ENCODE peak calls at places on chromosome 20, in nine cellular contexts. N is transverse colon, G is spleen, Z is A549, T is endothelial cell of umbilical vein, D is K562, X is breast epithelium, P is heart left ventricle, F is ovary. R is an unnamed sample.

GRCh38 chr20:58028123-58028522 is 200.3 kb downstream of the ANKRD60 start:
- DNase-seq in N (peak), G (peak), Z (no peak), T (no peak), D (peak), X (no peak), P (no peak), F (no peak), R (no peak)

GRCh38 chr20:18005170-18005989 is 36.6 kb downstream of the MGME1 start:
- DNase-seq in N (peak), G (peak), Z (no peak), T (no peak), D (no peak), X (no peak), P (no peak), F (no peak), R (no peak)

GRCh38 chr20:29876911-29877285 is 1380.6 kb upstream of the DEFB115 start:
- DNase-seq in N (peak), G (peak), Z (no peak), T (no peak), D (no peak), X (peak), P (peak), F (no peak), R (no peak)

GRCh38 chr20:37729909-37730308 is 36.1 kb downstream of the CTNNBL1 start:
- DNase-seq in N (no peak), G (no peak), Z (no peak), T (no peak), D (no peak), X (no peak), P (no peak), F (no peak), R (no peak)

GRCh38 chr20:57467742-57468141 is 57.2 kb downstream of the CTCFL start:
- DNase-seq in N (no peak), G (peak), Z (no peak), T (no peak), D (no peak), X (no peak), P (peak), F (no peak), R (no peak)

GRCh38 chr20:13101701-13102100 is 92.9 kb downstream of the SPTLC3 start:
- DNase-seq in N (no peak), G (no peak), Z (no peak), T (no peak), D (no peak), X (no peak), P (no peak), F (no peak), R (no peak)

GRCh38 chr20:21360686-21361085 is 36.6 kb downstream of the NKX2-4 start:
- DNase-seq in N (no peak), G (no peak), Z (no peak), T (peak), D (no peak), X (no peak), P (no peak), F (no peak), R (no peak)

GRCh38 chr20:24762371-24762770 is 186.7 kb upstream of the CST7 start:
- DNase-seq in N (no peak), G (peak), Z (no peak), T (no peak), D (no peak), X (no peak), P (no peak), F (no peak), R (no peak)

GRCh38 chr20:37686762-37687477 is 6.9 kb upstream of the CTNNBL1 start:
- DNase-seq in N (no peak), G (no peak), Z (no peak), T (no peak), D (no peak), X (no peak), P (no peak), F (no peak), R (no peak)

GRCh38 chr20:50242863-50243609 is 52.4 kb downstream of the CEBPB start:
- DNase-seq in N (peak), G (no peak), Z (no peak), T (no peak), D (no peak), X (peak), P (no peak), F (no peak), R (no peak)

GRCh38 chr20:38109657-38110524 is 55.2 kb downstream of the TGM2 start:
- DNase-seq in N (peak), G (no peak), Z (peak), T (peak), D (peak), X (no peak), P (peak), F (no peak), R (peak)

GRCh38 chr20:13525225-13525940 is 113.3 kb downstream of the TASP1 start:
- DNase-seq in N (no peak), G (no peak), Z (peak), T (peak), D (no peak), X (no peak), P (no peak), F (no peak), R (no peak)

GRCh38 chr20:19888269-19888669 is 128.9 kb upstream of the NAA20 start:
- DNase-seq in N (peak), G (no peak), Z (no peak), T (peak), D (no peak), X (no peak), P (no peak), F (no peak), R (peak)

GRCh38 chr20:35248641-35249475 is 22.4 kb downstream of the MMP24 start:
- DNase-seq in N (no peak), G (no peak), Z (no peak), T (no peak), D (no peak), X (no peak), P (no peak), F (no peak), R (no peak)

GRCh38 chr20:11210611-11211010 is 536.8 kb upstream of the JAG1 start:
- DNase-seq in N (no peak), G (no peak), Z (no peak), T (no peak), D (no peak), X (no peak), P (no peak), F (no peak), R (no peak)

GRCh38 chr20:14526891-14527290 is 189.5 kb upstream of the FLRT3 start:
- DNase-seq in N (no peak), G (no peak), Z (no peak), T (no peak), D (no peak), X (no peak), P (no peak), F (no peak), R (no peak)

GRCh38 chr20:5184684-5185083 is 57.9 kb downstream of the CDS2 start:
- DNase-seq in N (no peak), G (no peak), Z (no peak), T (no peak), D (no peak), X (no peak), P (no peak), F (no peak), R (no peak)

GRCh38 chr20:47334022-47334551 is 22.4 kb downstream of the ZMYND8 start:
- DNase-seq in N (peak), G (no peak), Z (peak), T (peak), D (no peak), X (no peak), P (no peak), F (no peak), R (peak)

GRCh38 chr20:32574296-32575226 is 10.6 kb downstream of the NOL4L start:
- DNase-seq in N (no peak), G (no peak), Z (peak), T (peak), D (peak), X (no peak), P (no peak), F (no peak), R (no peak)

GRCh38 chr20:9955646-9956045 is 79.1 kb upstream of the ANKEF1 start:
- DNase-seq in N (no peak), G (no peak), Z (peak), T (peak), D (no peak), X (no peak), P (no peak), F (no peak), R (no peak)

GRCh38 chr20:1819311-1820136 is 75.7 kb upstream of the SIRPA start:
- DNase-seq in N (peak), G (no peak), Z (no peak), T (no peak), D (no peak), X (no peak), P (no peak), F (no peak), R (no peak)

GRCh38 chr20:56630506-56631317 is 1.6 kb downstream of the TFAP2C start:
- DNase-seq in N (no peak), G (no peak), Z (peak), T (no peak), D (no peak), X (no peak), P (no peak), F (no peak), R (no peak)

GRCh38 chr20:49446808-49447207 is 35.7 kb downstream of the KCNB1 start:
- DNase-seq in N (peak), G (no peak), Z (peak), T (no peak), D (no peak), X (no peak), P (peak), F (peak), R (peak)

GRCh38 chr20:44695295-44696230 is 19.6 kb upstream of the CCN5 start:
- DNase-seq in N (no peak), G (no peak), Z (no peak), T (peak), D (no peak), X (no peak), P (no peak), F (no peak), R (no peak)

GRCh38 chr20:1569417-1569861 is 11.9 kb upstream of the SIRPD start:
- DNase-seq in N (no peak), G (peak), Z (peak), T (peak), D (peak), X (no peak), P (no peak), F (no peak), R (no peak)

GRCh38 chr20:35018578-35019371 is 63.1 kb downstream of the MYH7B start:
- DNase-seq in N (no peak), G (no peak), Z (no peak), T (no peak), D (no peak), X (no peak), P (no peak), F (no peak), R (no peak)

GRCh38 chr20:408843-409696 is 971 bp downstream of the RBCK1 start:
- DNase-seq in N (no peak), G (no peak), Z (no peak), T (peak), D (peak), X (no peak), P (no peak), F (no peak), R (no peak)
- TF ChIP-seq POLR2A in N (no peak), G (no peak), Z (no peak), T (no peak), D (no peak), X (no peak), P (no peak), F (no peak), R (no peak)

GRCh38 chr20:41160686-41161085 is 23.3 kb downstream of the PLCG1 start:
- DNase-seq in N (no peak), G (no peak), Z (no peak), T (no peak), D (no peak), X (no peak), P (no peak), F (no peak), R (no peak)
- H3K4me3 ChIP-seq in N (no peak), G (no peak), Z (no peak), T (no peak), D (no peak), X (no peak), P (no peak), F (no peak), R (no peak)

DNA sequence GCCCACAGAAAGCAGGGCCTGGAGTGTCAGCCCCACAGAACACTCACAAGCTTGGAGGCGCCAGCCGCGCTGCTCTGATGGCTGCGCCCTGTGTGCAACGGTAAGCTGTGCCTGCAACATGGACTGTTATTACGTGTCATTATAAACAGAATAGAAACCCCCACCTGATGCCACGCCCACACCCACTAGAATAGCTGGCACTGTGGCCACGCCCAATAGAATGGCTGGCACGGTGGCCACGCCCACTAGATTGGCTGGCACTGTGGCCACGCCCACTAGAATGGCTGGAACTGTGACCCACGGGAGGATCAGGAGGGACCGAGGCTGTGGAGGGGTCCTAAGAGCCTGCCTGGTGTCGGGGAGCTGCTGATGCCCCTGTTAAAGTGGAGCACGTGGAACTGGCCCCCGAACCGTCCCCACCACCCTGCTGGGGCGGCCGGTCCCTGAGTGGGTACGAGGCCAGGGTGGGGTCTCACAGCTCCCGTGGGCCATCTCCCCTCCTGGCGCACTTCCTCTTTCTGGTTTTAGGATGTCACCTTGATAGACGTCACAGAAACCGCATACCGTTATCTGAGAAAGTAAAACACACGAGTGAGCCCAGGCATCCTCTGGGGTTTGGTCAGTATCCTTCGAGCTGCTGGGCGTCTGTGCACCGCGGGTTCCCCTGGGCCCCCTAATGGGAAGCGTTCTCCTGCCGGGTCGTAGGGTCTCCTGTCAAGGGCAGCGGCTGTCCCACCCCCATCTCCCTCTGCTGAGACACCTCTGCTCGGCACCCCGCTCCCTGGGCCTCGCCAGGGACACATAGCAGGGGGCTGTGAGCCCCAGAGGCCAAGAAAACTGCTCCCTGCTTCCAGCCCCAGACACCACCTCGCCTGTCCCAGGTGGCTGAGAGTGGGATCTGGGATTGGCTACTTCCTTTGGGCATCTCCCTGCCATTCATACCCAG is 25.4 kb downstream of the SLC17A9 start:
- DNase-seq in N (peak), G (peak), Z (peak), T (no peak), D (peak), X (no peak), P (no peak), F (no peak), R (no peak)
- TF ChIP-seq POLR2A in N (no peak), G (no peak), Z (no peak), T (no peak), D (no peak), X (no peak), P (no peak), F (no peak), R (no peak)

GRCh38 chr20:62358171-62358719 is 8.9 kb downstream of the LAMA5 start:
- DNase-seq in N (no peak), G (no peak), Z (peak), T (peak), D (peak), X (no peak), P (peak), F (no peak), R (peak)

GRCh38 chr20:62356948-62357667 is 10.0 kb downstream of the LAMA5 start:
- DNase-seq in N (no peak), G (no peak), Z (peak), T (peak), D (peak), X (no peak), P (peak), F (peak), R (peak)

GRCh38 chr20:62356143-62356947 is 10.8 kb downstream of the LAMA5 start:
- DNase-seq in N (no peak), G (no peak), Z (peak), T (peak), D (no peak), X (no peak), P (peak), F (peak), R (no peak)

GRCh38 chr20:62358728-62359490 is 8.2 kb downstream of the LAMA5 start:
- DNase-seq in N (no peak), G (no peak), Z (no peak), T (no peak), D (peak), X (no peak), P (no peak), F (no peak), R (no peak)

GRCh38 chr20:62357681-62358080 is 9.4 kb downstream of the LAMA5 start:
- DNase-seq in N (no peak), G (no peak), Z (no peak), T (no peak), D (no peak), X (no peak), P (peak), F (no peak), R (no peak)
- H3K4me3 ChIP-seq in N (no peak), G (no peak), Z (peak), T (no peak), D (peak), X (no peak), P (peak), F (no peak), R (no peak)

R was measured in uterus.